ENCODE peak calls at places on chromosomes 4 and X, in four cellular contexts. A is HepG2, Q is HCT116, J is K562. D is an unnamed sample.

GRCh38 chr4:23305026-23305425 is 584.8 kb downstream of the PPARGC1A start:
- DNase-seq in J (no peak), Q (no peak), A (peak), D (no peak)

GRCh38 chr4:80461412-80461811 is 125.9 kb downstream of the CFAP299 start:
- DNase-seq in J (no peak), A (no peak), Q (no peak), D (no peak)

GRCh38 chrX:115689931-115690330 is 129.0 kb downstream of the PLS3 start:
- DNase-seq in A (no peak), Q (no peak), J (no peak), D (no peak)

GRCh38 chrX:100615015-100615414 is 21.6 kb downstream of the TSPAN6 start:
- DNase-seq in Q (peak), J (no peak), A (peak), D (no peak)

GRCh38 chr4:72592076-72592475 is 23.1 kb upstream of the ADAMTS3 start:
- DNase-seq in A (no peak), J (no peak), Q (no peak), D (no peak)

GRCh38 chrX:39477438-39478120 is 620.2 kb downstream of the BCOR start:
- DNase-seq in A (no peak), J (peak), Q (no peak), D (no peak)

GRCh38 chr4:38791005-38791404 is 8.2 kb upstream of the TLR10 start:
- DNase-seq in A (no peak), Q (no peak), J (no peak), D (no peak)

GRCh38 chr4:182748949-182749348 is 168.2 kb downstream of the DCTD start:
- DNase-seq in A (no peak), J (no peak), Q (no peak), D (peak)

GRCh38 chrX:109886122-109886761 is 116.7 kb upstream of the TMEM164 start:
- DNase-seq in Q (peak), A (peak), J (peak), D (peak)

GRCh38 chr4:78325244-78326187 is 226.1 kb upstream of the ANXA3 start:
- DNase-seq in Q (no peak), J (no peak), A (no peak), D (no peak)

GRCh38 chr4:139764192-139764591 is 98.6 kb downstream of the MGST2 start:
- DNase-seq in A (no peak), J (no peak), Q (no peak), D (no peak)

GRCh38 chr4:96260071-96260682 is 420.3 kb downstream of the PDHA2 start:
- DNase-seq in J (no peak), A (no peak), Q (no peak), D (no peak)

GRCh38 chr4:53281438-53281837 is 84.4 kb downstream of the SCFD2 start:
- DNase-seq in J (no peak), A (no peak), Q (no peak), D (no peak)

GRCh38 chrX:155767101-155767878 is 113.9 kb upstream of the VAMP7 start:
- DNase-seq in Q (peak), J (peak), A (no peak), D (peak)

GRCh38 chrX:107014927-107015326 is 14.9 kb upstream of the MORC4 start:
- DNase-seq in A (no peak), J (no peak), Q (no peak), D (no peak)

GRCh38 chr4:169385356-169385755 is 114.6 kb upstream of the SH3RF1 start:
- DNase-seq in Q (no peak), A (no peak), J (no peak), D (no peak)

GRCh38 chrX:13805241-13805640 is 11.7 kb downstream of the GPM6B start:
- DNase-seq in J (peak), A (no peak), Q (no peak), D (no peak)

GRCh38 chr4:176013466-176014247 is 52.0 kb upstream of the WDR17 start:
- DNase-seq in J (no peak), Q (no peak), A (no peak), D (no peak)

GRCh38 chr4:8541981-8542715 is 38.0 kb upstream of the GPR78 start:
- DNase-seq in Q (no peak), J (no peak), A (no peak), D (no peak)
- TF ChIP-seq TCF7L2 in Q (no peak), J (no peak), A (no peak), D (no peak)

GRCh38 chr4:8552581-8553205 is 27.5 kb upstream of the GPR78 start:
- DNase-seq in A (no peak), Q (no peak), J (no peak), D (no peak)

GRCh38 chr4:8549352-8549931 is 30.8 kb upstream of the GPR78 start:
- DNase-seq in A (no peak), Q (no peak), J (peak), D (no peak)

GRCh38 chr4:8548731-8549351 is 31.4 kb upstream of the GPR78 start:
- DNase-seq in A (no peak), J (no peak), Q (no peak), D (no peak)

GRCh38 chr4:8552024-8552423 is 28.2 kb upstream of the GPR78 start:
- DNase-seq in Q (no peak), A (no peak), J (no peak), D (no peak)

DNA sequence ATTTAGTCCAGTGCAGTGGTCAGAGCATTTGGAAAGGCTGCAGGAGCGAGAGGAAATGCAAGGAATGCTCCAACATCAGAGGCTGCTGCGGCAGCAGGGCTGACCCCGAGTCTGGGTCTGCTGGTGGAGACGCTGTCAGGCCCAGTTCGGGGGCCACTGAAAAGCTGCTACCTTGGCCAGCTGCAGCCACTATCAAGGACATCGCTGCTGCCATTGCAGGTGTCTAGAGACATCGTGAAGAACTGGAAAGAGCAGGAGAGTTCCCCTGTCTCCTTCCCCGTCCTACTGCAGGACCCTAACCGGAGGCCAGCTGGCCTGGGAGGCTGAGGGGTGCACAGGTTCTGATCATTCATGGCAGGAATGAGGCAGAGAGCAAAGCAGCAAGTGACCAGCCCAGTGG is 29.5 kb upstream of the GPR78 start:
- DNase-seq in J (no peak), A (no peak), Q (no peak), D (no peak)
- TF ChIP-seq TCF7L2 in J (no peak), A (no peak), Q (no peak), D (no peak)

DNA sequence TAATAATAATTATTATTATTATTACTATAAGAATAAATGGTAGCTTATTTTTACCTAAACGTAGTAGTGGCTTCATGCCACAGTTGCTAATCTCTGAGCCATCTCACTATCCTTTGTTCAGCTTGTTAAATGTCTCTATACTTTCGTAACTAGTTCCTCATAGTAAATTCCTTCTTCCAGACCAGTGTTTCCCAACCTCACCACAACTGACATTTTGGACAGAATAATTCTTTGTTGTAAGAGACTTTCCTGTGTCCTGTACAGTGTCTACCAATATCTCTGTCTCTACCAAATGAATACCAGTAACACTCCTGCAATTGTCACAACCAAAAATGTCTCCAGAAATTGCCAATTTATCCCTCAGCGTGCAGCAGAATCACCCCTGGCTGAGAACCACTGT is 1040.9 kb downstream of the DMD start:
- DNase-seq in A (no peak), J (no peak), Q (no peak), D (no peak)
- TF ChIP-seq TCF7L2 in A (no peak), J (no peak), Q (no peak), D (no peak)

GRCh38 chr4:84938316-84938715 is 28.2 kb downstream of the WDFY3 start:
- DNase-seq in Q (no peak), A (peak), J (no peak), D (no peak)
- TF ChIP-seq TCF7L2 in Q (no peak), A (no peak), J (no peak), D (no peak)

D was measured in Panc1.